ENCODE peak calls at places on chromosomes 7 and 10, in eight cellular contexts. U is GM03348, Q is GF-D8, Y is cardiac fibroblast, G is NB4, Z is activated T-helper 1 cell treated with Interleukin-2 at 50 U/mL for 16 hours, H is frontal cortex, S is sigmoid colon. V is an unnamed sample.

GRCh38 chr7:154677454-154677853 is 325.5 kb downstream of the PAXIP1 start:
- DNase-seq in U (no peak), Q (no peak), Y (no peak), G (no peak), Z (no peak), H (no peak), S (no peak), V (no peak)

GRCh38 chr7:155298834-155299538 is 1.3 kb downstream of the INSIG1 start:
- DNase-seq in U (peak; percentile 97), Q (peak; percentile 98), Y (peak; percentile 97), G (peak; percentile 99), Z (peak; percentile 92), H (peak; percentile 87), S (peak; percentile 97), V (peak; percentile 94)

GRCh38 chr7:1473864-1474512 is 14.7 kb upstream of the MICALL2 start:
- DNase-seq in U (peak; percentile 94), Q (peak; percentile 59), Y (peak; percentile 84), G (peak; percentile 92), Z (peak; percentile 77), H (peak; percentile 92), S (peak; percentile 93), V (peak; percentile 96)

GRCh38 chr10:8072211-8072610 is 17.7 kb downstream of the GATA3 start:
- DNase-seq in U (no peak), Q (no peak), Y (no peak), G (no peak), Z (no peak), H (no peak), S (no peak), V (no peak)

GRCh38 chr10:8245131-8246117 is 190.9 kb downstream of the GATA3 start:
- DNase-seq in U (no peak), Q (no peak), Y (no peak), G (no peak), Z (no peak), H (no peak), S (no peak), V (no peak)

GRCh38 chr10:131788386-131788785 is 112.4 kb upstream of the PPP2R2D start:
- DNase-seq in U (no peak), Q (no peak), Y (no peak), G (no peak), Z (no peak), H (no peak), S (peak; percentile 42), V (no peak)

GRCh38 chr10:119542357-119542989 is at the start of gene RGS10:
- DNase-seq in U (peak; percentile 94), Q (peak; percentile 76), Y (peak; percentile 73), G (peak; percentile 94), Z (peak; percentile 77), H (peak; percentile 67), S (peak; percentile 94), V (peak; percentile 90)

GRCh38 chr10:3010819-3011422 is 56.4 kb upstream of the PFKP start:
- DNase-seq in U (no peak), Q (no peak), Y (no peak), G (no peak), Z (no peak), H (no peak), S (no peak), V (no peak)

GRCh38 chr7:106064329-106064728 is 47.8 kb downstream of the SYPL1 start:
- DNase-seq in U (no peak), Q (no peak), Y (no peak), G (no peak), Z (no peak), H (no peak), S (no peak), V (no peak)

GRCh38 chr7:109864263-109864662 is 1226.7 kb upstream of the LRRN3 start:
- DNase-seq in U (no peak), Q (no peak), Y (no peak), G (no peak), Z (no peak), H (no peak), S (no peak), V (no peak)

GRCh38 chr7:142711722-142712616 is 37.3 kb upstream of the PRSS1 start:
- DNase-seq in U (peak; percentile 50), Q (peak; percentile 38), Y (peak; percentile 46), G (peak; percentile 27), Z (peak; percentile 4), H (no peak), S (no peak), V (no peak)

GRCh38 chr7:55109384-55110167 is 90.8 kb downstream of the EGFR start:
- DNase-seq in U (no peak), Q (no peak), Y (peak; percentile 48), G (no peak), Z (no peak), H (no peak), S (no peak), V (no peak)

GRCh38 chr7:74354009-74354408 is 64.8 kb downstream of the CLIP2 start:
- DNase-seq in U (no peak), Q (no peak), Y (no peak), G (no peak), Z (no peak), H (no peak), S (no peak), V (no peak)

GRCh38 chr10:114767101-114767588 is 54.4 kb upstream of the FHIP2A start:
- DNase-seq in U (peak; percentile 75), Q (no peak), Y (peak; percentile 59), G (no peak), Z (no peak), H (peak; percentile 28), S (no peak), V (no peak)

GRCh38 chr7:41449286-41449685 is 253.6 kb downstream of the INHBA start:
- DNase-seq in U (no peak), Q (no peak), Y (no peak), G (no peak), Z (no peak), H (no peak), S (no peak), V (no peak)

GRCh38 chr7:5382281-5383041 is 41.2 kb downstream of the TNRC18 start:
- DNase-seq in U (no peak), Q (no peak), Y (no peak), G (no peak), Z (no peak), H (no peak), S (peak; percentile 79), V (no peak)

GRCh38 chr10:66273966-66274519 is 651.8 kb upstream of the LRRTM3 start:
- DNase-seq in U (no peak), Q (no peak), Y (no peak), G (no peak), Z (no peak), H (no peak), S (no peak), V (no peak)

GRCh38 chr7:51350195-51350896 is 33.7 kb upstream of the COBL start:
- DNase-seq in U (no peak), Q (no peak), Y (no peak), G (no peak), Z (no peak), H (no peak), S (no peak), V (no peak)

GRCh38 chr10:62036186-62037081 is 134.9 kb downstream of the ARID5B start:
- DNase-seq in U (no peak), Q (no peak), Y (no peak), G (no peak), Z (no peak), H (no peak), S (no peak), V (no peak)

GRCh38 chr10:110083884-110084283 is 76.1 kb downstream of the ADD3 start:
- DNase-seq in U (peak; percentile 34), Q (no peak), Y (peak; percentile 55), G (peak; percentile 55), Z (no peak), H (no peak), S (no peak), V (no peak)

GRCh38 chr10:9668411-9668810 is 1349.3 kb upstream of the CELF2 start:
- DNase-seq in U (no peak), Q (no peak), Y (peak; percentile 14), G (no peak), Z (no peak), H (no peak), S (no peak), V (no peak)

GRCh38 chr7:94301024-94301588 is 93.6 kb upstream of the COL1A2 start:
- DNase-seq in U (peak; percentile 88), Q (no peak), Y (peak; percentile 99), G (peak; percentile 16), Z (no peak), H (no peak), S (peak; percentile 91), V (no peak)

GRCh38 chr10:29725133-29725720 is 90.5 kb upstream of the SVIL start:
- DNase-seq in U (no peak), Q (peak; percentile 63), Y (peak; percentile 39), G (peak; percentile 67), Z (no peak), H (no peak), S (peak; percentile 59), V (no peak)

GRCh38 chr7:90710466-90710850 is 114.3 kb downstream of the CDK14 start:
- DNase-seq in U (no peak), Q (no peak), Y (no peak), G (no peak), Z (no peak), H (no peak), S (no peak), V (no peak)

GRCh38 chr10:132096223-132096622 is 30.5 kb downstream of the JAKMIP3 start:
- DNase-seq in U (no peak), Q (no peak), Y (peak; percentile 25), G (peak; percentile 77), Z (no peak), H (no peak), S (no peak), V (no peak)

GRCh38 chr7:106317971-106318370 is 33.2 kb upstream of the NAMPT start:
- DNase-seq in U (no peak), Q (no peak), Y (peak; percentile 9), G (no peak), Z (no peak), H (no peak), S (no peak), V (no peak)

GRCh38 chr7:23093546-23093945 is 12.0 kb upstream of the KLHL7 start:
- DNase-seq in U (peak; percentile 19), Q (no peak), Y (peak; percentile 86), G (no peak), Z (no peak), H (no peak), S (no peak), V (no peak)

GRCh38 chr10:86205086-86205760 is 161.4 kb downstream of the GRID1 start:
- DNase-seq in U (no peak), Q (no peak), Y (no peak), G (no peak), Z (no peak), H (no peak), S (peak; percentile 7), V (no peak)

GRCh38 chr7:42876182-42877068 is 35.4 kb downstream of the C7orf25 start:
- DNase-seq in U (peak; percentile 83), Q (peak; percentile 40), Y (peak; percentile 74), G (peak; percentile 69), Z (no peak), H (no peak), S (peak; percentile 73), V (peak; percentile 66)

GRCh38 chr10:88707429-88708110 is 1.5 kb downstream of the LIPK start:
- DNase-seq in U (peak; percentile 32), Q (no peak), Y (peak; percentile 77), G (peak; percentile 16), Z (no peak), H (no peak), S (no peak), V (no peak)

GRCh38 chr7:103996017-103996551 is 6.6 kb upstream of the RELN start:
- DNase-seq in U (no peak), Q (no peak), Y (no peak), G (no peak), Z (no peak), H (no peak), S (no peak), V (no peak)